ENCODE peak calls at places on chromosomes 16 and 17, in seven cellular contexts. One of them, this sample, is unnamed.
A peak's percentile ranks its signal among the peaks of the same experiment; 100 is the strongest.

GRCh38 chr17:4175921-4176802 is 33.2 kb downstream of the CYB5D2 start:
- DNase-seq in progenitor cell of endocrine pancreas: no peak
- DNase-seq in T-helper 2 cell: no peak
- DNase-seq in stimulated activated CD4-positive, alpha-beta T cell treated with anti-CD3 and anti-CD28 coated beads, Interleukin-1b, Interleukin-23, amount 100 ng/mL, for 1 hour: no peak
- DNase-seq in activated naive CD8-positive, alpha-beta T cell treated with anti-CD3 and anti-CD28 coated beads, Interleukin-2, amount 50 U/mL, for 16 hours: no peak
- DNase-seq in omental fat pad: no peak
- DNase-seq in fibroblast of gingiva: no peak
- DNase-seq in this sample: no peak

GRCh38 chr16:67537270-67537635 is 8.6 kb downstream of the RIPOR1 start:
- DNase-seq in progenitor cell of endocrine pancreas: no peak
- DNase-seq in T-helper 2 cell: peak; percentile 34
- DNase-seq in activated naive CD8-positive, alpha-beta T cell treated with anti-CD3 and anti-CD28 coated beads, Interleukin-2, amount 50 U/mL, for 16 hours: no peak
- DNase-seq in omental fat pad: no peak
- DNase-seq in fibroblast of gingiva: no peak
- DNase-seq in stimulated activated CD4-positive, alpha-beta T cell treated with anti-CD3 and anti-CD28 coated beads, Interleukin-1b, Interleukin-23, amount 100 ng/mL, for 1 hour: peak; percentile 42
- DNase-seq in this sample: no peak

GRCh38 chr17:49815761-49816281 is 27.3 kb downstream of the KAT7 start:
- DNase-seq in omental fat pad: no peak
- DNase-seq in stimulated activated CD4-positive, alpha-beta T cell treated with anti-CD3 and anti-CD28 coated beads, Interleukin-1b, Interleukin-23, amount 100 ng/mL, for 1 hour: no peak
- DNase-seq in progenitor cell of endocrine pancreas: no peak
- DNase-seq in fibroblast of gingiva: no peak
- DNase-seq in activated naive CD8-positive, alpha-beta T cell treated with anti-CD3 and anti-CD28 coated beads, Interleukin-2, amount 50 U/mL, for 16 hours: no peak
- DNase-seq in T-helper 2 cell: no peak
- DNase-seq in this sample: no peak

GRCh38 chr16:75043175-75043937 is 44.5 kb downstream of the ZNRF1 start:
- DNase-seq in fibroblast of gingiva: no peak
- DNase-seq in T-helper 2 cell: no peak
- DNase-seq in stimulated activated CD4-positive, alpha-beta T cell treated with anti-CD3 and anti-CD28 coated beads, Interleukin-1b, Interleukin-23, amount 100 ng/mL, for 1 hour: no peak
- DNase-seq in activated naive CD8-positive, alpha-beta T cell treated with anti-CD3 and anti-CD28 coated beads, Interleukin-2, amount 50 U/mL, for 16 hours: no peak
- DNase-seq in omental fat pad: no peak
- DNase-seq in progenitor cell of endocrine pancreas: no peak
- DNase-seq in this sample: no peak

GRCh38 chr16:9090101-9090959 is 1.1 kb upstream of the HAPSTR1 start:
- DNase-seq in stimulated activated CD4-positive, alpha-beta T cell treated with anti-CD3 and anti-CD28 coated beads, Interleukin-1b, Interleukin-23, amount 100 ng/mL, for 1 hour: no peak
- DNase-seq in T-helper 2 cell: peak; percentile 13
- DNase-seq in omental fat pad: no peak
- DNase-seq in activated naive CD8-positive, alpha-beta T cell treated with anti-CD3 and anti-CD28 coated beads, Interleukin-2, amount 50 U/mL, for 16 hours: no peak
- DNase-seq in progenitor cell of endocrine pancreas: peak; percentile 45
- DNase-seq in fibroblast of gingiva: no peak
- DNase-seq in this sample: no peak

GRCh38 chr16:84084570-84085270 is 32.0 kb downstream of the MBTPS1 start:
- DNase-seq in omental fat pad: no peak
- DNase-seq in fibroblast of gingiva: peak; percentile 46
- DNase-seq in activated naive CD8-positive, alpha-beta T cell treated with anti-CD3 and anti-CD28 coated beads, Interleukin-2, amount 50 U/mL, for 16 hours: peak; percentile 34
- DNase-seq in T-helper 2 cell: peak; percentile 27
- DNase-seq in progenitor cell of endocrine pancreas: peak; percentile 44
- DNase-seq in stimulated activated CD4-positive, alpha-beta T cell treated with anti-CD3 and anti-CD28 coated beads, Interleukin-1b, Interleukin-23, amount 100 ng/mL, for 1 hour: peak; percentile 38
- DNase-seq in this sample: peak; percentile 42

GRCh38 chr17:5921919-5922318 is 148.3 kb upstream of the WSCD1 start:
- DNase-seq in omental fat pad: no peak
- DNase-seq in fibroblast of gingiva: no peak
- DNase-seq in stimulated activated CD4-positive, alpha-beta T cell treated with anti-CD3 and anti-CD28 coated beads, Interleukin-1b, Interleukin-23, amount 100 ng/mL, for 1 hour: no peak
- DNase-seq in progenitor cell of endocrine pancreas: no peak
- DNase-seq in activated naive CD8-positive, alpha-beta T cell treated with anti-CD3 and anti-CD28 coated beads, Interleukin-2, amount 50 U/mL, for 16 hours: no peak
- DNase-seq in T-helper 2 cell: no peak
- DNase-seq in this sample: no peak

GRCh38 chr17:50136096-50136687 is 6.2 kb upstream of the SAMD14 start:
- DNase-seq in fibroblast of gingiva: no peak
- DNase-seq in activated naive CD8-positive, alpha-beta T cell treated with anti-CD3 and anti-CD28 coated beads, Interleukin-2, amount 50 U/mL, for 16 hours: no peak
- DNase-seq in omental fat pad: no peak
- DNase-seq in progenitor cell of endocrine pancreas: no peak
- DNase-seq in T-helper 2 cell: no peak
- DNase-seq in stimulated activated CD4-positive, alpha-beta T cell treated with anti-CD3 and anti-CD28 coated beads, Interleukin-1b, Interleukin-23, amount 100 ng/mL, for 1 hour: no peak
- DNase-seq in this sample: no peak

GRCh38 chr17:8453326-8453725 is 17.6 kb downstream of the NDEL1 start:
- DNase-seq in fibroblast of gingiva: no peak
- DNase-seq in progenitor cell of endocrine pancreas: no peak
- DNase-seq in stimulated activated CD4-positive, alpha-beta T cell treated with anti-CD3 and anti-CD28 coated beads, Interleukin-1b, Interleukin-23, amount 100 ng/mL, for 1 hour: no peak
- DNase-seq in T-helper 2 cell: no peak
- DNase-seq in omental fat pad: no peak
- DNase-seq in activated naive CD8-positive, alpha-beta T cell treated with anti-CD3 and anti-CD28 coated beads, Interleukin-2, amount 50 U/mL, for 16 hours: no peak
- DNase-seq in this sample: no peak

GRCh38 chr16:5004311-5004710 is 29.4 kb downstream of the NAGPA start:
- DNase-seq in progenitor cell of endocrine pancreas: no peak
- DNase-seq in T-helper 2 cell: no peak
- DNase-seq in stimulated activated CD4-positive, alpha-beta T cell treated with anti-CD3 and anti-CD28 coated beads, Interleukin-1b, Interleukin-23, amount 100 ng/mL, for 1 hour: no peak
- DNase-seq in activated naive CD8-positive, alpha-beta T cell treated with anti-CD3 and anti-CD28 coated beads, Interleukin-2, amount 50 U/mL, for 16 hours: no peak
- DNase-seq in fibroblast of gingiva: no peak
- DNase-seq in omental fat pad: no peak
- DNase-seq in this sample: no peak

GRCh38 chr17:77373298-77374169 is 232.8 kb downstream of the SEC14L1 start:
- DNase-seq in T-helper 2 cell: no peak
- DNase-seq in stimulated activated CD4-positive, alpha-beta T cell treated with anti-CD3 and anti-CD28 coated beads, Interleukin-1b, Interleukin-23, amount 100 ng/mL, for 1 hour: no peak
- DNase-seq in fibroblast of gingiva: no peak
- DNase-seq in progenitor cell of endocrine pancreas: peak; percentile 26
- DNase-seq in activated naive CD8-positive, alpha-beta T cell treated with anti-CD3 and anti-CD28 coated beads, Interleukin-2, amount 50 U/mL, for 16 hours: no peak
- DNase-seq in omental fat pad: no peak
- DNase-seq in this sample: no peak

GRCh38 chr16:81602377-81602776 is 157.8 kb downstream of the CMIP start:
- DNase-seq in activated naive CD8-positive, alpha-beta T cell treated with anti-CD3 and anti-CD28 coated beads, Interleukin-2, amount 50 U/mL, for 16 hours: no peak
- DNase-seq in progenitor cell of endocrine pancreas: no peak
- DNase-seq in omental fat pad: no peak
- DNase-seq in T-helper 2 cell: no peak
- DNase-seq in fibroblast of gingiva: no peak
- DNase-seq in stimulated activated CD4-positive, alpha-beta T cell treated with anti-CD3 and anti-CD28 coated beads, Interleukin-1b, Interleukin-23, amount 100 ng/mL, for 1 hour: no peak
- DNase-seq in this sample: no peak

GRCh38 chr17:42913527-42913926 is 12.9 kb downstream of the G6PC1 start:
- DNase-seq in omental fat pad: no peak
- DNase-seq in stimulated activated CD4-positive, alpha-beta T cell treated with anti-CD3 and anti-CD28 coated beads, Interleukin-1b, Interleukin-23, amount 100 ng/mL, for 1 hour: no peak
- DNase-seq in activated naive CD8-positive, alpha-beta T cell treated with anti-CD3 and anti-CD28 coated beads, Interleukin-2, amount 50 U/mL, for 16 hours: no peak
- DNase-seq in fibroblast of gingiva: peak; percentile 84
- DNase-seq in T-helper 2 cell: no peak
- DNase-seq in progenitor cell of endocrine pancreas: no peak
- DNase-seq in this sample: no peak

GRCh38 chr17:16377804-16378400 is 3.0 kb upstream of the UBB start:
- DNase-seq in fibroblast of gingiva: peak; percentile 93
- DNase-seq in activated naive CD8-positive, alpha-beta T cell treated with anti-CD3 and anti-CD28 coated beads, Interleukin-2, amount 50 U/mL, for 16 hours: no peak
- DNase-seq in progenitor cell of endocrine pancreas: no peak
- DNase-seq in T-helper 2 cell: no peak
- DNase-seq in stimulated activated CD4-positive, alpha-beta T cell treated with anti-CD3 and anti-CD28 coated beads, Interleukin-1b, Interleukin-23, amount 100 ng/mL, for 1 hour: no peak
- DNase-seq in omental fat pad: no peak
- DNase-seq in this sample: no peak

GRCh38 chr16:13898233-13898632 is 21.7 kb upstream of the ERCC4 start:
- DNase-seq in progenitor cell of endocrine pancreas: no peak
- DNase-seq in fibroblast of gingiva: no peak
- DNase-seq in omental fat pad: no peak
- DNase-seq in T-helper 2 cell: no peak
- DNase-seq in stimulated activated CD4-positive, alpha-beta T cell treated with anti-CD3 and anti-CD28 coated beads, Interleukin-1b, Interleukin-23, amount 100 ng/mL, for 1 hour: no peak
- DNase-seq in activated naive CD8-positive, alpha-beta T cell treated with anti-CD3 and anti-CD28 coated beads, Interleukin-2, amount 50 U/mL, for 16 hours: no peak
- DNase-seq in this sample: no peak

GRCh38 chr16:11328172-11329079 is 16.8 kb upstream of the RMI2 start:
- DNase-seq in progenitor cell of endocrine pancreas: no peak
- DNase-seq in fibroblast of gingiva: peak; percentile 89
- DNase-seq in activated naive CD8-positive, alpha-beta T cell treated with anti-CD3 and anti-CD28 coated beads, Interleukin-2, amount 50 U/mL, for 16 hours: peak; percentile 10
- DNase-seq in omental fat pad: peak; percentile 57
- DNase-seq in T-helper 2 cell: no peak
- DNase-seq in stimulated activated CD4-positive, alpha-beta T cell treated with anti-CD3 and anti-CD28 coated beads, Interleukin-1b, Interleukin-23, amount 100 ng/mL, for 1 hour: no peak
- DNase-seq in this sample: no peak

GRCh38 chr16:13935408-13935807 is 15.5 kb downstream of the ERCC4 start:
- DNase-seq in fibroblast of gingiva: no peak
- DNase-seq in T-helper 2 cell: no peak
- DNase-seq in activated naive CD8-positive, alpha-beta T cell treated with anti-CD3 and anti-CD28 coated beads, Interleukin-2, amount 50 U/mL, for 16 hours: no peak
- DNase-seq in stimulated activated CD4-positive, alpha-beta T cell treated with anti-CD3 and anti-CD28 coated beads, Interleukin-1b, Interleukin-23, amount 100 ng/mL, for 1 hour: no peak
- DNase-seq in progenitor cell of endocrine pancreas: no peak
- DNase-seq in omental fat pad: no peak
- DNase-seq in this sample: no peak

GRCh38 chr16:18839555-18839954 is 38.2 kb upstream of the ARL6IP1 start:
- DNase-seq in activated naive CD8-positive, alpha-beta T cell treated with anti-CD3 and anti-CD28 coated beads, Interleukin-2, amount 50 U/mL, for 16 hours: no peak
- DNase-seq in T-helper 2 cell: no peak
- DNase-seq in fibroblast of gingiva: no peak
- DNase-seq in omental fat pad: no peak
- DNase-seq in stimulated activated CD4-positive, alpha-beta T cell treated with anti-CD3 and anti-CD28 coated beads, Interleukin-1b, Interleukin-23, amount 100 ng/mL, for 1 hour: no peak
- DNase-seq in progenitor cell of endocrine pancreas: no peak
- DNase-seq in this sample: no peak

GRCh38 chr17:33779399-33779697 is 475.7 kb upstream of the CCL2 start:
- DNase-seq in omental fat pad: no peak
- DNase-seq in activated naive CD8-positive, alpha-beta T cell treated with anti-CD3 and anti-CD28 coated beads, Interleukin-2, amount 50 U/mL, for 16 hours: no peak
- DNase-seq in T-helper 2 cell: no peak
- DNase-seq in stimulated activated CD4-positive, alpha-beta T cell treated with anti-CD3 and anti-CD28 coated beads, Interleukin-1b, Interleukin-23, amount 100 ng/mL, for 1 hour: no peak
- DNase-seq in progenitor cell of endocrine pancreas: no peak
- DNase-seq in fibroblast of gingiva: no peak
- DNase-seq in this sample: no peak

GRCh38 chr17:21199311-21199710 is 14.7 kb downstream of the TMEM11 start:
- DNase-seq in stimulated activated CD4-positive, alpha-beta T cell treated with anti-CD3 and anti-CD28 coated beads, Interleukin-1b, Interleukin-23, amount 100 ng/mL, for 1 hour: no peak
- DNase-seq in omental fat pad: no peak
- DNase-seq in fibroblast of gingiva: peak; percentile 51
- DNase-seq in activated naive CD8-positive, alpha-beta T cell treated with anti-CD3 and anti-CD28 coated beads, Interleukin-2, amount 50 U/mL, for 16 hours: no peak
- DNase-seq in T-helper 2 cell: no peak
- DNase-seq in progenitor cell of endocrine pancreas: no peak
- DNase-seq in this sample: peak; percentile 88

GRCh38 chr17:38980455-38981217 is 13.4 kb upstream of the FBXO47 start:
- DNase-seq in omental fat pad: no peak
- DNase-seq in progenitor cell of endocrine pancreas: no peak
- DNase-seq in stimulated activated CD4-positive, alpha-beta T cell treated with anti-CD3 and anti-CD28 coated beads, Interleukin-1b, Interleukin-23, amount 100 ng/mL, for 1 hour: no peak
- DNase-seq in activated naive CD8-positive, alpha-beta T cell treated with anti-CD3 and anti-CD28 coated beads, Interleukin-2, amount 50 U/mL, for 16 hours: no peak
- DNase-seq in T-helper 2 cell: no peak
- DNase-seq in fibroblast of gingiva: no peak
- DNase-seq in this sample: no peak

GRCh38 chr16:57810197-57811024 is 8.1 kb upstream of the KIFC3 start:
- DNase-seq in activated naive CD8-positive, alpha-beta T cell treated with anti-CD3 and anti-CD28 coated beads, Interleukin-2, amount 50 U/mL, for 16 hours: no peak
- DNase-seq in progenitor cell of endocrine pancreas: peak; percentile 38
- DNase-seq in T-helper 2 cell: peak; percentile 24
- DNase-seq in stimulated activated CD4-positive, alpha-beta T cell treated with anti-CD3 and anti-CD28 coated beads, Interleukin-1b, Interleukin-23, amount 100 ng/mL, for 1 hour: peak; percentile 45
- DNase-seq in fibroblast of gingiva: peak; percentile 62
- DNase-seq in omental fat pad: peak; percentile 57
- DNase-seq in this sample: no peak

GRCh38 chr17:20988896-20989295 is 53.9 kb downstream of the USP22 start:
- DNase-seq in stimulated activated CD4-positive, alpha-beta T cell treated with anti-CD3 and anti-CD28 coated beads, Interleukin-1b, Interleukin-23, amount 100 ng/mL, for 1 hour: no peak
- DNase-seq in omental fat pad: no peak
- DNase-seq in T-helper 2 cell: no peak
- DNase-seq in progenitor cell of endocrine pancreas: no peak
- DNase-seq in fibroblast of gingiva: no peak
- DNase-seq in activated naive CD8-positive, alpha-beta T cell treated with anti-CD3 and anti-CD28 coated beads, Interleukin-2, amount 50 U/mL, for 16 hours: no peak
- DNase-seq in this sample: no peak

GRCh38 chr17:43572368-43572980 is 26.3 kb upstream of the ETV4 start:
- DNase-seq in omental fat pad: no peak
- DNase-seq in activated naive CD8-positive, alpha-beta T cell treated with anti-CD3 and anti-CD28 coated beads, Interleukin-2, amount 50 U/mL, for 16 hours: no peak
- DNase-seq in progenitor cell of endocrine pancreas: no peak
- DNase-seq in T-helper 2 cell: no peak
- DNase-seq in stimulated activated CD4-positive, alpha-beta T cell treated with anti-CD3 and anti-CD28 coated beads, Interleukin-1b, Interleukin-23, amount 100 ng/mL, for 1 hour: no peak
- DNase-seq in fibroblast of gingiva: no peak
- DNase-seq in this sample: no peak

GRCh38 chr16:29868396-29868795 is 5.4 kb upstream of the CDIPT start:
- DNase-seq in omental fat pad: no peak
- DNase-seq in progenitor cell of endocrine pancreas: no peak
- DNase-seq in fibroblast of gingiva: no peak
- DNase-seq in T-helper 2 cell: no peak
- DNase-seq in activated naive CD8-positive, alpha-beta T cell treated with anti-CD3 and anti-CD28 coated beads, Interleukin-2, amount 50 U/mL, for 16 hours: no peak
- DNase-seq in stimulated activated CD4-positive, alpha-beta T cell treated with anti-CD3 and anti-CD28 coated beads, Interleukin-1b, Interleukin-23, amount 100 ng/mL, for 1 hour: no peak
- DNase-seq in this sample: no peak

GRCh38 chr16:2785101-2785991 is 2.0 kb downstream of the PRSS33 start:
- DNase-seq in T-helper 2 cell: no peak
- DNase-seq in fibroblast of gingiva: no peak
- DNase-seq in stimulated activated CD4-positive, alpha-beta T cell treated with anti-CD3 and anti-CD28 coated beads, Interleukin-1b, Interleukin-23, amount 100 ng/mL, for 1 hour: no peak
- DNase-seq in progenitor cell of endocrine pancreas: no peak
- DNase-seq in activated naive CD8-positive, alpha-beta T cell treated with anti-CD3 and anti-CD28 coated beads, Interleukin-2, amount 50 U/mL, for 16 hours: no peak
- DNase-seq in omental fat pad: peak; percentile 20
- DNase-seq in this sample: no peak

GRCh38 chr17:1907818-1908698 is 78.3 kb downstream of the RPA1 start:
- DNase-seq in stimulated activated CD4-positive, alpha-beta T cell treated with anti-CD3 and anti-CD28 coated beads, Interleukin-1b, Interleukin-23, amount 100 ng/mL, for 1 hour: no peak
- DNase-seq in omental fat pad: no peak
- DNase-seq in progenitor cell of endocrine pancreas: no peak
- DNase-seq in T-helper 2 cell: no peak
- DNase-seq in fibroblast of gingiva: peak; percentile 38
- DNase-seq in activated naive CD8-positive, alpha-beta T cell treated with anti-CD3 and anti-CD28 coated beads, Interleukin-2, amount 50 U/mL, for 16 hours: no peak
- DNase-seq in this sample: no peak

GRCh38 chr16:8768701-8769100 is 28.7 kb downstream of the TMEM186 start:
- DNase-seq in fibroblast of gingiva: no peak
- DNase-seq in stimulated activated CD4-positive, alpha-beta T cell treated with anti-CD3 and anti-CD28 coated beads, Interleukin-1b, Interleukin-23, amount 100 ng/mL, for 1 hour: no peak
- DNase-seq in activated naive CD8-positive, alpha-beta T cell treated with anti-CD3 and anti-CD28 coated beads, Interleukin-2, amount 50 U/mL, for 16 hours: no peak
- DNase-seq in omental fat pad: no peak
- DNase-seq in progenitor cell of endocrine pancreas: no peak
- DNase-seq in T-helper 2 cell: no peak
- DNase-seq in this sample: no peak

GRCh38 chr16:66199189-66199588 is 167.3 kb upstream of the CDH5 start:
- DNase-seq in omental fat pad: no peak
- DNase-seq in stimulated activated CD4-positive, alpha-beta T cell treated with anti-CD3 and anti-CD28 coated beads, Interleukin-1b, Interleukin-23, amount 100 ng/mL, for 1 hour: no peak
- DNase-seq in progenitor cell of endocrine pancreas: no peak
- DNase-seq in T-helper 2 cell: no peak
- DNase-seq in activated naive CD8-positive, alpha-beta T cell treated with anti-CD3 and anti-CD28 coated beads, Interleukin-2, amount 50 U/mL, for 16 hours: no peak
- DNase-seq in fibroblast of gingiva: peak; percentile 80
- DNase-seq in this sample: no peak